ENCODE peak calls at places on chromosomes 2 and 18, in four cellular contexts. One of them, this sample, is unnamed.

GRCh38 chr2:241900251-241901017 is 30.9 kb downstream of the RTP5 start:
- DNase-seq in lung: no peak
- DNase-seq in cardiac fibroblast: no peak
- DNase-seq in stomach: peak
- DNase-seq in this sample: no peak

GRCh38 chr2:12597555-12597954 is 119.2 kb upstream of the TRIB2 start:
- DNase-seq in lung: no peak
- DNase-seq in cardiac fibroblast: no peak
- DNase-seq in stomach: no peak
- DNase-seq in this sample: no peak

GRCh38 chr2:75497256-75497655 is 63.5 kb downstream of the EVA1A start:
- DNase-seq in lung: no peak
- DNase-seq in cardiac fibroblast: no peak
- DNase-seq in stomach: no peak
- DNase-seq in this sample: no peak

GRCh38 chr2:241882090-241882625 is 12.6 kb downstream of the RTP5 start:
- DNase-seq in lung: peak
- DNase-seq in cardiac fibroblast: no peak
- DNase-seq in stomach: peak
- DNase-seq in this sample: no peak

GRCh38 chr2:105929506-105929905 is 184.8 kb downstream of the NCK2 start:
- DNase-seq in lung: no peak
- DNase-seq in cardiac fibroblast: peak
- DNase-seq in stomach: peak
- DNase-seq in this sample: no peak

GRCh38 chr2:53970095-53970897 is 497 bp downstream of the PSME4 start:
- DNase-seq in lung: peak
- DNase-seq in cardiac fibroblast: peak
- DNase-seq in stomach: peak
- DNase-seq in this sample: peak

GRCh38 chr2:70939001-70939846 is 3.5 kb downstream of the ATP6V1B1 start:
- DNase-seq in lung: no peak
- DNase-seq in cardiac fibroblast: no peak
- DNase-seq in stomach: no peak
- DNase-seq in this sample: no peak

GRCh38 chr2:54402350-54402749 is 53.8 kb upstream of the SPTBN1 start:
- DNase-seq in lung: peak
- DNase-seq in cardiac fibroblast: peak
- DNase-seq in stomach: no peak
- DNase-seq in this sample: peak

GRCh38 chr18:65259403-65259802 is 491.4 kb upstream of the CDH7 start:
- DNase-seq in lung: no peak
- DNase-seq in cardiac fibroblast: no peak
- DNase-seq in stomach: no peak
- DNase-seq in this sample: no peak

GRCh38 chr2:1641498-1641897 is 102.8 kb downstream of the PXDN start:
- DNase-seq in lung: no peak
- DNase-seq in cardiac fibroblast: peak
- DNase-seq in stomach: no peak
- DNase-seq in this sample: no peak

GRCh38 chr2:204332706-204333105 is 212.6 kb upstream of the PARD3B start:
- DNase-seq in lung: no peak
- DNase-seq in cardiac fibroblast: no peak
- DNase-seq in stomach: no peak
- DNase-seq in this sample: no peak
- TF ChIP-seq CTCF in lung: no peak
- TF ChIP-seq CTCF in cardiac fibroblast: no peak
- TF ChIP-seq CTCF in stomach: no peak
- TF ChIP-seq CTCF in this sample: no peak

GRCh38 chr2:185676316-185676715 is 62.3 kb upstream of the FSIP2 start:
- DNase-seq in lung: no peak
- DNase-seq in cardiac fibroblast: no peak
- DNase-seq in stomach: no peak
- DNase-seq in this sample: no peak
- H3K4me3 ChIP-seq in lung: no peak
- H3K4me3 ChIP-seq in cardiac fibroblast: no peak
- H3K4me3 ChIP-seq in stomach: no peak
- H3K4me3 ChIP-seq in this sample: no peak

DNA sequence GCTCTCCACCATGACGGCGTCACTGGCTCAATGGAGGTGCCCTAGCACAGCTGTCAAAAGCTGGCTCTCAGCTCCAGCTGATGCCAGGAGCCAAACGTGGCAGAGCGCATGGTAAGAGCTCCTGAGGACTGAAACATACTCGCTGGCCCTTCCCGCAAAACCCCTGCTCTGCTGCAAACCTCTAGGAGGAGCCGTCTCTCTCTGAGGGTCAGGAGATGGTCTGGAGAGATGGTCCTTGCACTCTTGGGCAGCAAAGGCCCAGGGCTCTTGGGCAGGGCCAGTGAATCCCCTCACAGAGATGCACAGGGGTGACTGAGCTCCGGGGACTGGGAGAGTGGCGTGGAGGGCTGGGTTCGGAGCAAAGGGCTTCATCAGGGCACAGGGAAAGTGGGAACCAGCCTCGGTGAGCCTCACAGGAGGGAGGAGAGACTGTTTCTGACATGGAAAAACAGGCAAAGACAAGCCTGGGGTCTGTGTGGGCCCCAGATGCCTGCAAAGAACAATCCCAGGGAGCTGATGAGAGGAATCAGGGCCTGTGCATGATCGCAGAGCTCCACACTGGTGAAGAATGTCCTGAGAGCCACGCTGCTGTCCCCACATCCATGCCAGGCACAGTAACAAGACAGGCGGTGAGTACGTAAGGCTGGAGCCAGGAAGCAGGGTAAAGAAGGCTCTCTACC is 17.2 kb downstream of the SNORC start:
- DNase-seq in lung: no peak
- DNase-seq in cardiac fibroblast: no peak
- DNase-seq in stomach: peak
- DNase-seq in this sample: no peak
- TF ChIP-seq CTCF in lung: no peak
- TF ChIP-seq CTCF in cardiac fibroblast: peak
- TF ChIP-seq CTCF in stomach: no peak
- TF ChIP-seq CTCF in this sample: peak

GRCh38 chr2:197240713-197241050 is 69.9 kb downstream of the ANKRD44 start:
- DNase-seq in lung: no peak
- DNase-seq in cardiac fibroblast: no peak
- DNase-seq in stomach: no peak
- DNase-seq in this sample: no peak
- H3K4me3 ChIP-seq in lung: no peak
- H3K4me3 ChIP-seq in cardiac fibroblast: no peak
- H3K4me3 ChIP-seq in stomach: no peak
- H3K4me3 ChIP-seq in this sample: no peak

DNA sequence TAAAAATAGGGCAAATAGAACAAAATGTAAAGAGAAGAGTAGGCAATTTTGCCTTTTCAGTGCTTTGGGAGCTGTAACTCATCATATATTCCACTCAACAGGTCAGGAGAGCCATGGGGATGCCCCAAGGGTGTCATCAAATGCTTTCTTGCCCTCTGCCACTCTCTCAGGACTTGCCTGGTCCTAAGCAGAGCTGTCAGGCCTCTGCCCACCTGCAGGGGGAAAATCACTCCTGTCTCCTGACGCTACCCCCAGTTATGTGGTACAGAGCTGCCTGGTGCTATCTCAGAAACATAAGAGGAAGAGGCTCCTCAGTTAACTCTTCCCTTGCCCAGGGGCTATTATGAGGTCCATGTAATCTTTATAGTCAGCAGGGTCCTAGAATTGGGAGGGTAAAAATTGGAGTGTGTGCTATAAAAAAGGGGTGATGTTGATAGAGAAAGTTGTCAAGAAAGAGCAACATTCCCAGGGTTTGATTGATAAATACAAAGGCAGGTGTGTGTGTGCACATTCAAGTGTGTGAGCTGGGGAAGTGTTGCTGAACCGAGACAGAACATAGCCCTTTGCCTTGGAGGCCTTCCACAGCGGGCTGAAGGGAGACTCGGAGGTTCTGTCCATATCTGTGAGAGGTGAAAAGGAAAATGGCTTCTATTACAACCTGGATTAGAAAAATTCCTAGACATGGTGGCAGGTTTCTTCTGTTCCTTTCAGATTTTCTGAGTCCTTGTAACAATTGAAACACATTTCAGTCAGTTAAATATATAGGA is 25.4 kb downstream of the PTPRM start:
- DNase-seq in lung: no peak
- DNase-seq in cardiac fibroblast: no peak
- DNase-seq in stomach: no peak
- DNase-seq in this sample: no peak
- TF ChIP-seq CTCF in lung: no peak
- TF ChIP-seq CTCF in cardiac fibroblast: peak
- TF ChIP-seq CTCF in stomach: no peak
- TF ChIP-seq CTCF in this sample: peak

GRCh38 chr2:128808462-128809255 is 490.0 kb upstream of the HS6ST1 start:
- DNase-seq in lung: no peak
- DNase-seq in cardiac fibroblast: peak
- DNase-seq in stomach: no peak
- DNase-seq in this sample: peak

GRCh38 chr2:128809256-128809636 is 490.6 kb upstream of the HS6ST1 start:
- DNase-seq in lung: no peak
- DNase-seq in cardiac fibroblast: no peak
- DNase-seq in stomach: no peak
- DNase-seq in this sample: no peak

GRCh38 chr2:128812183-128812940 is 493.7 kb upstream of the HS6ST1 start:
- DNase-seq in lung: peak
- DNase-seq in cardiac fibroblast: no peak
- DNase-seq in stomach: no peak
- DNase-seq in this sample: no peak

GRCh38 chr2:128807317-128807716 is 488.6 kb upstream of the HS6ST1 start:
- DNase-seq in lung: no peak
- DNase-seq in cardiac fibroblast: no peak
- DNase-seq in stomach: no peak
- DNase-seq in this sample: no peak

GRCh38 chr2:128809880-128810279 is 491.2 kb upstream of the HS6ST1 start:
- DNase-seq in lung: no peak
- DNase-seq in cardiac fibroblast: no peak
- DNase-seq in stomach: no peak
- DNase-seq in this sample: no peak
- H3K4me3 ChIP-seq in lung: no peak
- H3K4me3 ChIP-seq in cardiac fibroblast: no peak
- H3K4me3 ChIP-seq in stomach: no peak
- H3K4me3 ChIP-seq in this sample: no peak

DNA sequence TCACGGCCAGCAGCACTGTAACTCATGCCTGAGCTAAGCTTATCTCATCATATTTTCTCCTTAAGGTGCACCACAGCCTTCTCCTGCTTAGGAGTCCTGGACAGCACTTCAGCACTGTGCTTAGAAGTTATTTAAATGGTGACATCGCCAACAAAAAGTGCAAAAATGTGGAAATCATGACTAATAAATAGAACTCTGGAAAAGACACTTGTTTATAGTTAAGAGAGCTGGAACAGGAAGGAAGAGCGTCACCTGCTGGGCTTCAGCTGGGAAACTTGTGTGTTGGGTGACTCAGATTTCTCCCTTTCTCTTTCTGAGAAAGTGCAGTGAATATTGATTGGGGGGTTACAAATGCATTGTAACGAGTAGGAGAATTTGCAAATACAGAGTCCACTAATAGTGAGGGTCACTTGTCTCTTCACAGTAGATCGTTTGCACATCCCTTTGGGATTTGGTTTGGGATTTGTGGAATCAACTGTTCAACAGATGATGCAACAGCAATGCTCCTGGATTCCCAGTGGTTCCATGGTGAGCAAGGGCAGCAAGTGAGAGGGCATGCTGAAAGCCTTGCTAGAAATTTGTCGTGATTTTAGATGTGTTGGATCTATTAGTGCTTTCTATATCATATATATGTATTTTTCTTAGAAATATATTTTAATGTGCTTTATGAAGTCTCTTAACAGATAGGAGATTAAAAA is 84.2 kb downstream of the DOK6 start:
- DNase-seq in lung: no peak
- DNase-seq in cardiac fibroblast: no peak
- DNase-seq in stomach: no peak
- DNase-seq in this sample: peak
- TF ChIP-seq CTCF in lung: no peak
- TF ChIP-seq CTCF in cardiac fibroblast: peak
- TF ChIP-seq CTCF in stomach: no peak
- TF ChIP-seq CTCF in this sample: peak

GRCh38 chr2:203909192-203909945 is 27.2 kb upstream of the ICOS start:
- DNase-seq in lung: no peak
- DNase-seq in cardiac fibroblast: peak
- DNase-seq in stomach: no peak
- DNase-seq in this sample: peak
- H3K4me3 ChIP-seq in lung: no peak
- H3K4me3 ChIP-seq in cardiac fibroblast: peak
- H3K4me3 ChIP-seq in stomach: no peak
- H3K4me3 ChIP-seq in this sample: peak

This sample was measured in AG10803.